ENCODE peak calls at places on chromosomes 6 and 20, in five cellular contexts. W is Caco-2; V is SJCRH30; E is naive thymus-derived CD4-positive, alpha-beta T cell; O is IMR-90. Y is an unnamed sample. For H3K4me1, the result is how much of the 10 kb centered on the place peaks cover.

GRCh38 chr6:37204014-37204751 is 34.2 kb downstream of the PIM1 start:
- DNase-seq in W (peak), V (no peak), E (no peak), O (peak), Y (no peak)

GRCh38 chr20:56342783-56343182 is 16.0 kb upstream of the FAM210B start:
- DNase-seq in W (no peak), V (no peak), E (no peak), O (no peak), Y (no peak)

GRCh38 chr20:41654292-41654691 is 36.1 kb upstream of the CHD6 start:
- DNase-seq in W (no peak), V (no peak), E (no peak), O (no peak), Y (no peak)

GRCh38 chr6:108363113-108363512 is 68.3 kb downstream of the AFG1L start:
- DNase-seq in W (no peak), V (no peak), E (no peak), O (no peak), Y (no peak)

GRCh38 chr20:8196096-8196495 is 64.0 kb downstream of the PLCB1 start:
- DNase-seq in W (no peak), V (no peak), E (no peak), O (no peak), Y (no peak)

GRCh38 chr6:149363154-149363553 is 36.9 kb upstream of the SUMO4 start:
- DNase-seq in W (no peak), V (no peak), E (no peak), O (no peak), Y (no peak)

GRCh38 chr6:154800338-154800737 is 67.1 kb downstream of the SCAF8 start:
- DNase-seq in W (no peak), V (no peak), E (no peak), O (no peak), Y (no peak)

GRCh38 chr6:113073611-113074191 is 726.6 kb downstream of the RFPL4B start:
- DNase-seq in W (no peak), V (no peak), E (no peak), O (peak), Y (no peak)

GRCh38 chr6:142867988-142868818 is 76.8 kb downstream of the HIVEP2 start:
- DNase-seq in W (no peak), V (no peak), E (no peak), O (peak), Y (no peak)

GRCh38 chr6:157187182-157188093 is 135.9 kb downstream of the TMEM242 start:
- DNase-seq in W (no peak), V (no peak), E (no peak), O (no peak), Y (no peak)

GRCh38 chr6:85865665-85866372 is 223.1 kb upstream of the SYNCRIP start:
- DNase-seq in W (no peak), V (peak), E (no peak), O (peak), Y (no peak)

GRCh38 chr20:9555781-9556180 is 41.4 kb downstream of the LAMP5 start:
- DNase-seq in W (no peak), V (no peak), E (no peak), O (peak), Y (no peak)

GRCh38 chr6:20200761-20201160 is 11.5 kb downstream of the MBOAT1 start:
- DNase-seq in W (no peak), V (no peak), E (no peak), O (no peak), Y (no peak)

GRCh38 chr6:77666340-77666739 is 13.5 kb downstream of the MEI4 start:
- DNase-seq in W (no peak), V (no peak), E (no peak), O (no peak), Y (no peak)

GRCh38 chr20:5863040-5863811 is 87.1 kb downstream of the TRMT6 start:
- DNase-seq in W (no peak), V (no peak), E (no peak), O (peak), Y (no peak)

GRCh38 chr6:32940656-32941411 is at the start of gene HLA-DMB:
- DNase-seq in W (peak), V (no peak), E (no peak), O (peak), Y (no peak)

GRCh38 chr6:9204171-9204570 is 768.8 kb upstream of the SLC35B3 start:
- DNase-seq in W (no peak), V (peak), E (no peak), O (peak), Y (no peak)

GRCh38 chr6:105135907-105136432 is 43.8 kb downstream of the POPDC3 start:
- DNase-seq in W (no peak), V (no peak), E (no peak), O (peak), Y (no peak)

GRCh38 chr6:5968817-5969726 is 37.7 kb downstream of the NRN1 start:
- DNase-seq in W (no peak), V (peak), E (no peak), O (no peak), Y (peak)

GRCh38 chr6:105253787-105254186 is 74.0 kb upstream of the POPDC3 start:
- DNase-seq in W (no peak), V (no peak), E (no peak), O (no peak), Y (no peak)

GRCh38 chr6:82553863-82554531 is 190.4 kb downstream of the TPBG start:
- DNase-seq in W (no peak), V (no peak), E (no peak), O (no peak), Y (no peak)

GRCh38 chr6:29011276-29011734 is 6.2 kb upstream of the ZNF311 start:
- DNase-seq in W (no peak), V (peak), E (peak), O (peak), Y (no peak)

GRCh38 chr6:149233056-149233715 is 84.3 kb upstream of the TAB2 start:
- DNase-seq in W (no peak), V (peak), E (peak), O (peak), Y (no peak)

GRCh38 chr6:146635174-146635573 is 36.4 kb downstream of the ADGB start:
- DNase-seq in W (no peak), V (no peak), E (no peak), O (no peak), Y (no peak)

GRCh38 chr6:135750081-135750480 is 101.4 kb upstream of the PDE7B start:
- DNase-seq in W (no peak), V (no peak), E (no peak), O (no peak), Y (no peak)

GRCh38 chr6:144718431-144718830 is 433.3 kb downstream of the UTRN start:
- DNase-seq in W (no peak), V (no peak), E (no peak), O (peak), Y (no peak)

GRCh38 chr6:158660331-158660730 is 10.5 kb downstream of the SYTL3 start:
- DNase-seq in W (no peak), V (peak), E (no peak), O (no peak), Y (no peak)

GRCh38 chr6:149451361-149452061 is 33.3 kb downstream of the ZC3H12D start:
- DNase-seq in W (no peak), V (no peak), E (no peak), O (no peak), Y (no peak)

GRCh38 chr20:51759769-51760510 is 8.2 kb downstream of the ATP9A start:
- DNase-seq in W (peak), V (no peak), E (no peak), O (no peak), Y (no peak)

GRCh38 chr6:131754088-131754487 is 43.3 kb upstream of the CTAGE9 start:
- DNase-seq in W (no peak), V (no peak), E (no peak), O (peak), Y (no peak)

GRCh38 chr6:144077881-144078280 is 17.5 kb downstream of the SF3B5 start:
- DNase-seq in W (no peak), V (no peak), E (no peak), O (no peak), Y (no peak)

GRCh38 chr20:51481311-51481997 is 61.1 kb downstream of the NFATC2 start:
- DNase-seq in W (no peak), V (no peak), E (peak), O (no peak), Y (no peak)

GRCh38 chr20:58233881-58234528 is 5.6 kb upstream of the ANKRD60 start:
- DNase-seq in W (no peak), V (peak), E (peak), O (no peak), Y (no peak)

GRCh38 chr20:7348253-7348652 is 580.8 kb downstream of the BMP2 start:
- DNase-seq in W (no peak), V (no peak), E (no peak), O (no peak), Y (no peak)

GRCh38 chr6:10837997-10838793 is at the start of gene MAK:
- DNase-seq in W (peak), V (peak), E (peak), O (peak), Y (peak)

GRCh38 chr6:108174371-108175175 is 8.8 kb downstream of the NR2E1 start:
- DNase-seq in W (no peak), V (no peak), E (no peak), O (peak), Y (no peak)

GRCh38 chr6:56513631-56514030 is 129.1 kb downstream of the DST start:
- DNase-seq in W (no peak), V (no peak), E (no peak), O (peak), Y (no peak)

GRCh38 chr20:4949833-4950178 is 51.5 kb downstream of the SLC23A2 start:
- DNase-seq in W (no peak), V (no peak), E (no peak), O (peak), Y (no peak)

GRCh38 chr20:4484431-4485057 is 237.2 kb upstream of the PRND start:
- DNase-seq in W (no peak), V (no peak), E (no peak), O (no peak), Y (no peak)

GRCh38 chr6:37038297-37039198 is 33.1 kb downstream of the FGD2 start:
- DNase-seq in W (no peak), V (no peak), E (no peak), O (peak), Y (no peak)

GRCh38 chr20:1377341-1377871 is 15.4 kb downstream of the FKBP1A start:
- DNase-seq in W (no peak), V (no peak), E (no peak), O (no peak), Y (no peak)
- H3K4me1 ChIP-seq in W (under half), V (under half), E (half or more), O (under half), Y (half or more)

GRCh38 chr6:106639812-106640211 is 10.4 kb downstream of the QRSL1 start:
- DNase-seq in W (no peak), V (no peak), E (no peak), O (no peak), Y (no peak)
- H3K4me1 ChIP-seq in W (under half), V (under half), E (under half), O (under half), Y (under half)

DNA sequence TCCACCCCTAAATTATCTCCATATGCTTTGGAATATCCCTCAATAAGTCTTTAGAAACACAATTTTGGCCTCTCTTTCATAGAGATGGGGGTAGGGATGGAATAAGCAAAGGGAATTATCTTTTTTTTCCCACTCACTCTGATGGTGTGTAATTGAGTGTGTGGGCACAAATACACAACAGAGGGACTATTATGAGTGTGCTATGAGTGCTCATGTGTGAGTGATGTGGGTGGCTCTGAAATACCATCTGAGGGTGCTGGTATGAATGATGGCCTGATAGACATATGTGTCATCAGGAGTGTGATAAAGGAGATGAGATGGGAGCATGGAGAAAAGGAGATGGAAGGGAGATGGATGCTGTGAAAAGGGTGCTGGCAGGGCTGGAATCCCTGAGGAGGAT is 35.6 kb downstream of the GSS start:
- DNase-seq in W (no peak), V (no peak), E (no peak), O (no peak), Y (no peak)
- H3K4me1 ChIP-seq in W (under half), V (under half), E (under half), O (under half), Y (under half)

GRCh38 chr20:1417790-1418189 is 24.9 kb upstream of the FKBP1A start:
- DNase-seq in W (no peak), V (no peak), E (no peak), O (no peak), Y (no peak)
- H3K4me1 ChIP-seq in W (under half), V (under half), E (under half), O (under half), Y (under half)

GRCh38 chr6:90197854-90198496 is 98.7 kb downstream of the BACH2 start:
- DNase-seq in W (no peak), V (peak), E (no peak), O (peak), Y (no peak)
- H3K4me1 ChIP-seq in W (under half), V (under half), E (half or more), O (under half), Y (under half)

DNA sequence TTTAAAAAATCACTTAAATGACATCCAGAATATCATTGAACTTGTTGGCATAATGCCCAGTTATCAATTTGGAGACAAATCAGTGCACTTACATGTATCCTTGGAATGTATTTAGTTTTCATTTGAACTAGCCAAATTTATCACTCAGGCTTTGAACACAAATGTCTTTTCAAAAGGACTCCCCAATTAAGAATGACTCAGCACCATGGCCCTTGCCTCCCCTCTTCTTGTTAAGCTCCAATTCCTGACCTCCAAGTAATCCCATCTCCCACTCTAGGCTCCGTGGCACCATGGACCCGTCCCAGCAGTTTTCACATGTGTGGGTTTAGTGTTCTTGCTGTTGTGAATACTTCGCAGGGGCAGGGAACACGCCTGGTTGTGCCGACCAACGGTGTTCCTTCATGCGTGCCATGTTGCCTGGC is 2.7 kb downstream of the AKAP12 start:
- DNase-seq in W (no peak), V (no peak), E (no peak), O (no peak), Y (no peak)
- H3K4me1 ChIP-seq in W (under half), V (under half), E (under half), O (under half), Y (under half)

GRCh38 chr20:44918761-44919160 is 8.9 kb downstream of the PABPC1L start:
- DNase-seq in W (peak), V (no peak), E (no peak), O (no peak), Y (no peak)
- H3K4me1 ChIP-seq in W (under half), V (under half), E (under half), O (under half), Y (under half)

DNA sequence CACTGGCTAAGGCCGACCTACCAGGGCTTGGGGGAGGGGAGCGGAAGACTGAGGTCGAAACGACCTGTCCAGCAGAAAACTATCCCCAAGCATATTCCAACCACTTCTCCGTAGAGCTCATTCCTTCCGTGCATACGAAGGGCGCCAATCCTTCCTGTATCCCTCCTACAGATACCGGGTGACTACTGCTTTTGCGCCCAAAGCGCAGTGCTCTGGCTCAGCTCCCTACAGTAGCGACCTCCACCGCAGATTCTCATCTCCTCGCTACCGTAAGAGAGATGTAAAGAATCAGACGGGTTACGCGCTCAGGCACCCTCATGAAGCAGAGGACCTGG is 666 bp upstream of the NNAT start:
- DNase-seq in W (no peak), V (no peak), E (no peak), O (no peak), Y (no peak)
- H3K4me1 ChIP-seq in W (under half), V (half or more), E (under half), O (under half), Y (under half)